ENCODE peak calls at places on chromosome 19, in four cellular contexts. E is endothelial cell of umbilical vein; V is gastrocnemius medialis; Y is CD8-positive, alpha-beta memory T cell. O is an unnamed sample. For H3K4me1, the result is how much of the 10 kb centered on the place peaks cover.

GRCh38 chr19:33819875-33820781 is 23.5 kb downstream of the KCTD15 start:
- DNase-seq in V (peak), Y (peak), E (peak), O (peak)

GRCh38 chr19:43934055-43934984 is 762 bp downstream of the ZNF45 start:
- DNase-seq in Y (no peak), V (no peak), E (no peak), O (no peak)

GRCh38 chr19:39435499-39436349 is at the start of gene RPS16:
- DNase-seq in V (peak), E (peak), Y (peak), O (peak)

GRCh38 chr19:13169769-13170168 is 19.6 kb downstream of the IER2 start:
- DNase-seq in Y (no peak), E (no peak), V (no peak), O (no peak)

GRCh38 chr19:15885919-15886318 is 12.0 kb downstream of the CYP4F2 start:
- DNase-seq in V (no peak), E (no peak), Y (no peak), O (no peak)

GRCh38 chr19:44863990-44864389 is 17.9 kb downstream of the NECTIN2 start:
- DNase-seq in V (no peak), Y (no peak), E (no peak), O (no peak)

GRCh38 chr19:37098570-37098969 is 20.3 kb downstream of the ZNF420 start:
- DNase-seq in Y (no peak), V (no peak), E (no peak), O (no peak)

GRCh38 chr19:42360787-42361544 is 29.1 kb downstream of the CNFN start:
- DNase-seq in E (no peak), Y (no peak), V (no peak), O (no peak)

GRCh38 chr19:16851031-16851712 is 22.0 kb downstream of the SIN3B start:
- DNase-seq in Y (no peak), V (no peak), E (no peak), O (no peak)

GRCh38 chr19:8615813-8616596 is 5.5 kb upstream of the ADAMTS10 start:
- DNase-seq in E (peak), V (no peak), Y (peak), O (peak)

GRCh38 chr19:47363758-47364529 is 14.8 kb downstream of the DHX34 start:
- DNase-seq in Y (no peak), V (no peak), E (peak), O (no peak)

GRCh38 chr19:35055715-35056179 is 14.2 kb downstream of the HPN start:
- DNase-seq in Y (no peak), E (no peak), V (peak), O (no peak)

GRCh38 chr19:45402469-45403070 is 2.3 kb downstream of the PPP1R13L start:
- DNase-seq in E (peak), Y (no peak), V (no peak), O (no peak)

GRCh38 chr19:48934837-48935236 is 1.3 kb downstream of the DHDH start:
- DNase-seq in E (no peak), Y (no peak), V (no peak), O (no peak)

GRCh38 chr19:1672038-1672768 is 19.8 kb upstream of the TCF3 start:
- DNase-seq in Y (peak), V (no peak), E (no peak), O (no peak)

GRCh38 chr19:45103625-45104319 is 10.8 kb downstream of the PPP1R37 start:
- DNase-seq in E (no peak), Y (no peak), V (no peak), O (no peak)

GRCh38 chr19:42397315-42398166 is 7.4 kb upstream of the CNFN start:
- DNase-seq in Y (no peak), E (no peak), V (no peak), O (peak)

GRCh38 chr19:7515471-7516226 is at the start of gene ZNF358:
- DNase-seq in E (peak), V (peak), Y (no peak), O (peak)

GRCh38 chr19:16193466-16193865 is 4.2 kb upstream of the AP1M1 start:
- DNase-seq in E (no peak), V (no peak), Y (no peak), O (no peak)

GRCh38 chr19:5895409-5895808 is 8.2 kb downstream of the NDUFA11 start:
- DNase-seq in V (no peak), Y (no peak), E (no peak), O (no peak)

GRCh38 chr19:6458695-6459355 is 767 bp downstream of the SLC25A23 start:
- DNase-seq in E (no peak), V (no peak), Y (no peak), O (peak)

GRCh38 chr19:269241-269640 is 22.0 kb downstream of the PLPP2 start:
- DNase-seq in Y (no peak), V (no peak), E (no peak), O (no peak)

GRCh38 chr19:12996542-12997094 is 1.3 kb downstream of the NFIX start:
- DNase-seq in V (peak), Y (no peak), E (peak), O (no peak)

GRCh38 chr19:615619-616018 is 17.7 kb downstream of the POLRMT start:
- DNase-seq in E (peak), Y (no peak), V (no peak), O (no peak)

GRCh38 chr19:40650749-40651305 is 39.6 kb downstream of the NUMBL start:
- DNase-seq in V (peak), Y (no peak), E (no peak), O (peak)

GRCh38 chr19:52673014-52673413 is 34.9 kb upstream of the ZNF83 start:
- DNase-seq in Y (no peak), E (no peak), V (no peak), O (no peak)

GRCh38 chr19:19422156-19422555 is 16.7 kb downstream of the GATAD2A start:
- DNase-seq in V (no peak), Y (no peak), E (no peak), O (no peak)

GRCh38 chr19:33299061-33299665 is 3.2 kb downstream of the CEBPA start:
- DNase-seq in V (no peak), E (no peak), Y (no peak), O (no peak)

GRCh38 chr19:912181-913079 is 589 bp downstream of the R3HDM4 start:
- DNase-seq in V (no peak), E (no peak), Y (peak), O (no peak)

GRCh38 chr19:16836115-16836905 is 7.1 kb downstream of the SIN3B start:
- DNase-seq in E (no peak), Y (no peak), V (no peak), O (no peak)

DNA sequence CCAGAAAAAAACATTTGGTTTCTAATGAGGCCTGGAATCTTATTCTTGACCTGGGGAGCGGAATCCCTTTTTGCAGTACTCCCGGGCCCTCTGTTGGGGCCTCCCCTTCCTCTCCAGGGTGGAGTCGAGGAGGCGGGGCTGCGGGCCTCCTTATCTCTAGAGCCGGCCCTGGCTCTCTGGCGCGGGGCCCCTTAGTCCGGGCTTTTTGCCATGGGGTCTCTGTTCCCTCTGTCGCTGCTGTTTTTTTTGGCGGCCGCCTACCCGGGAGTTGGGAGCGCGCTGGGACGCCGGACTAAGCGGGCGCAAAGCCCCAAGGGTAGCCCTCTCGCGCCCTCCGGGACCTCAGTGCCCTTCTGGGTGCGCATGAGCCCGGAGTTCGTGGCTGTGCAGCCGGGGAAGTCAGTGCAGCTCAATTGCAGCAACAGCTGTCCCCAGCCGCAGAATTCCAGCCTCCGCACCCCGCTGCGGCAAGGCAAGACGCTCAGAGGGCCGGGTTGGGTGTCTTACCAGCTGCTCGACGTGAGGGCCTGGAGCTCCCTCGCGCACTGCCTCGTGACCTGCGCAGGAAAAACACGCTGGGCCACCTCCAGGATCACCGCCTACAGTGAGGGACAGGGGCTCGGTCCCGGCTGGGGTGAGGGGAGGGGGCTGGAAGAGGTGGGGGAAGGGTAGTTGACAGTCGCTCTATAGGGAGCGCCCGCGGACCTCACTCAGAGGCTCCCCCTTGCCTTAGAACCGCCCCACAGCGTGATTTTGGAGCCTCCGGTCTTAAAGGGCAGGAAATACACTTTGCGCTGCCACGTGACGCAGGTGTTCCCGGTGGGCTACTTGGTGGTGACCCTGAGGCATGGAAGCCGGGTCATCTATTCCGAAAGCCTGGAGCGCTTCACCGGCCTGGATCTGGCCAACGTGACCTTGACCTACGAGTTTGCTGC is at the start of gene ICAM4:
- DNase-seq in Y (no peak), V (no peak), E (peak), O (no peak)
- H3K4me1 ChIP-seq in Y (half or more), V (under half), E (under half), O (under half)

GRCh38 chr19:3365093-3365446 is 1.3 kb upstream of the NFIC start:
- DNase-seq in E (no peak), Y (no peak), V (no peak), O (no peak)
- H3K4me1 ChIP-seq in E (under half), Y (under half), V (under half), O (under half)

GRCh38 chr19:18279516-18280246 is 1.7 kb downstream of the JUND start:
- DNase-seq in Y (peak), V (peak), E (peak), O (peak)

GRCh38 chr19:18279266-18279515 is 2.2 kb downstream of the JUND start:
- DNase-seq in Y (no peak), E (no peak), V (no peak), O (no peak)

GRCh38 chr19:18281082-18282020 is at the start of gene JUND:
- DNase-seq in E (peak), Y (peak), V (peak), O (peak)

GRCh38 chr19:18280247-18281081 is 958 bp downstream of the JUND start:
- DNase-seq in Y (peak), E (peak), V (peak), O (peak)

DNA sequence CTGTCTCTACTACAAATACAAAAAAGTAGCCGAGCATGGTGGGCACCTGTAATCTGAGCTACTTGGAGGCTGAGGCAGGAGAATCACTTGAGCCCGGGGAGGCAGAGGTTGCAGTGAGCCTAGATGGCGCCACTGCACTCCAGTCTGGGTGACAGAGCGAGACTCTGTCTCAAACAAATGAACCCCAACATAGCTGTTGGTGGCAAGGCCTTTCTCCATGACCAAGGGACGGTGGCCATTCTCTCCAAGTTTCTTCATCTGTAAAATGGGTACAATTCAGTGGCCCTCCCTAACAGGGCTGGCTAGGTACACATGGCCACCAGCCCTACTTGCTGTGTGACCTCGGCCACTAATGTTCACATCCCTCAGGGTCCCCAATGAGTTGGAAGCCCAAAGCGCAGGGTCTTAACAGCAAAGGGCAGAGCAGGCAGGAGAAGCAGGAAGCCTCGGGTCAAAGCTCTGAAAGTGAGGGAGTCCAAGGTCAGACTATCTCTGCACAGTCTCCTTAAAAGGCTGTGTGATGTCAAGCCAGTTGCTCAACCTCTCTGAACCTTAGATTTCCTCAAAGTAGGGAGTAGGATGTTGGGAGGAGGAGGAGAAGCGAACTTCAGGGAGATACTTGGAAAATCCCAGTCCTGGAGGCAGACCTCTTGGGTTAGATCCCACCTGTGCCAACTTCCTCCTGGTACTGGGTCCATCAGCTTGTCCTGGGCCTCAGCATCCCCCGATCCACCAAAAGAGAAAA is 2.7 kb downstream of the JUND start:
- DNase-seq in V (no peak), Y (peak), E (peak), O (no peak)
- H3K4me1 ChIP-seq in V (half or more), Y (half or more), E (under half), O (half or more)

DNA sequence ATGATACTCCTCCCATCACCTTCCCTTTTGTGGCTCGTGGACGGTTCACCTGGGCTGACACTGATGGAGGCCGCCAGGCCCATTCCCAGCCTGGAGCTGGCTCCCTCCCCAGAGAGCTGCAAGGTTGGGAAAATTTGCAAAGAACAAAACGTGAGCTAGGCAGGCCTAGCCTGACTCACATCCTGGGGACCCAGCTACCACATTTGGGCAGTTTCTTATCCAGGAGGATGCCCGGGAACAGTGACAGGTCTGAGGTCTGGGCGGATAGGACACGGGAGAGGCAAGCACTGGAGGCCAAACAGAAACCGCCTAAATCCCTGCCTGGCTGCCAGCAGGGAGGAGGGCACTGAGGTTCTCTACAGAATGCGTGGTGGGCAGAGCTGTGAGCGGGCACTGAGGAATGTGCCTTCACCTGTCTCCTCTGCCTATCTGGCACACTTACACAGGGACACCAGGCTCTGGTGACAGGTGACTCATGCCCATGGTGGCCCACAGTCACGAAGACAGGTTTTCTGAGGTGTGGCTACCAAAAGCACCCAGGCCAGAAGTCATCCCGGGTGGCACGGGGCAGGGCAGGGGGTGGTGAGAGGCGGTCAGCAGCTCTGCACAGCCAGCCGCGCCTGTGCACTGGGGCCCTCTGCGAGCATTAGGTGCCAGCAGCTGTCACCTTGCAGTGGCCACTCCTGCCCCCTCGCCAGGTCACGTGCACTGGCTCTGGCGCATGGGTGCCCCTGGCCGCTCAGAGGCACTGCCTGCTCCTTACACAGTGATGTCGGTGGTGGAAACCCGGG is 23.2 kb downstream of the SH3GL1 start:
- DNase-seq in V (peak), E (no peak), Y (no peak), O (no peak)
- H3K4me1 ChIP-seq in V (half or more), E (half or more), Y (half or more), O (half or more)

GRCh38 chr19:11089254-11090013 is at the start of gene LDLR:
- DNase-seq in Y (peak), V (peak), E (peak), O (peak)

GRCh38 chr19:11090264-11091032 is 1.2 kb downstream of the LDLR start:
- DNase-seq in Y (peak), V (peak), E (peak), O (peak)

GRCh38 chr19:11091343-11092153 is 2.3 kb downstream of the LDLR start:
- DNase-seq in Y (peak), V (peak), E (peak), O (peak)

GRCh38 chr19:11094520-11094894 is 5.2 kb downstream of the LDLR start:
- DNase-seq in Y (no peak), V (no peak), E (no peak), O (no peak)

GRCh38 chr19:11092181-11092538 is 2.9 kb downstream of the LDLR start:
- DNase-seq in Y (peak), V (no peak), E (peak), O (no peak)
- H3K4me1 ChIP-seq in Y (half or more), V (under half), E (half or more), O (under half)

GRCh38 chr19:51549533-51550324 is 18.3 kb upstream of the SIGLEC6 start:
- DNase-seq in Y (no peak), V (no peak), E (no peak), O (no peak)

GRCh38 chr19:51546650-51547396 is 15.4 kb upstream of the SIGLEC6 start:
- DNase-seq in E (peak), Y (no peak), V (no peak), O (no peak)

GRCh38 chr19:51547397-51548212 is 16.1 kb upstream of the SIGLEC6 start:
- DNase-seq in E (peak), V (no peak), Y (no peak), O (no peak)

GRCh38 chr19:51548213-51548651 is 16.8 kb upstream of the SIGLEC6 start:
- DNase-seq in Y (no peak), V (no peak), E (no peak), O (no peak)

DNA sequence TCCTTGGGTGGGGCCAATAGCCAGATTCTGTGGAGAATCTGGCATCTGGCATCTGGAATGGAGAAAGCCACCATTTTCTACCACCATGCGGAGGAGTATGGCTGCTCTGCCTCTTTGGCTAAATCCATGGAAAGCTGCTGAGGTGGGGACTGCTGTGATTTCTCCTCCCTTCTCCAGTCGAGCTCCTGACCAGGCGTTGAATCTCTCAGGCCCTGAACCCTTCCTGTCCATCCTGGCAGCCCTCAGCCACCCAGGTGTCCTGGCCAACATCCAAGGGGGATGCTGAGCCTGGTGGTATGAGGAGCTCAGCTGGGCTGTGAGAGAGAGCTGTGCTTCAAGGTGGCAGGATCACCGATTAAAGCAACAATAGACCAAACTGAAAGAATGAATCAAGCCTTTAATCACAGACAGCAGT is 17.4 kb upstream of the SIGLEC6 start:
- DNase-seq in E (no peak), V (no peak), Y (no peak), O (no peak)
- H3K4me1 ChIP-seq in E (under half), V (under half), Y (under half), O (under half)

GRCh38 chr19:29714953-29715694 is at the start of gene C19orf12:
- DNase-seq in E (peak), Y (peak), V (peak), O (no peak)
- H3K4me1 ChIP-seq in E (under half), Y (half or more), V (under half), O (under half)